ENCODE peak calls at places on chromosomes 1 and 21, in seven cellular contexts. One of them, this sample, is unnamed.
A peak's percentile ranks its signal among the peaks of the same experiment; 100 is the strongest.

GRCh38 chr21:41764558-41765392 is 2.1 kb downstream of the RIPK4 start:
- DNase-seq in retina: no peak
- DNase-seq in AG09319: no peak
- DNase-seq in cardiac fibroblast: no peak
- DNase-seq in fibroblast of the conjunctiva: no peak
- DNase-seq in EL: no peak
- DNase-seq in RCC 7860: peak; percentile 93
- DNase-seq in this sample: no peak

GRCh38 chr1:39165049-39165448 is 39.4 kb upstream of the MACF1 start:
- DNase-seq in retina: no peak
- DNase-seq in AG09319: no peak
- DNase-seq in cardiac fibroblast: peak; percentile 75
- DNase-seq in fibroblast of the conjunctiva: no peak
- DNase-seq in EL: no peak
- DNase-seq in RCC 7860: no peak
- DNase-seq in this sample: no peak

GRCh38 chr21:17688912-17689874 is 76.5 kb upstream of the BTG3 start:
- DNase-seq in retina: no peak
- DNase-seq in AG09319: no peak
- DNase-seq in cardiac fibroblast: peak; percentile 73
- DNase-seq in fibroblast of the conjunctiva: no peak
- DNase-seq in EL: peak; percentile 28
- DNase-seq in RCC 7860: no peak
- DNase-seq in this sample: peak; percentile 12

GRCh38 chr1:33300673-33301072 is 20.2 kb downstream of the A3GALT2 start:
- DNase-seq in retina: no peak
- DNase-seq in AG09319: peak; percentile 62
- DNase-seq in cardiac fibroblast: peak; percentile 94
- DNase-seq in fibroblast of the conjunctiva: peak; percentile 83
- DNase-seq in EL: peak; percentile 42
- DNase-seq in RCC 7860: no peak
- DNase-seq in this sample: peak; percentile 86

GRCh38 chr1:4172659-4173599 is 272.9 kb upstream of the C1orf174 start:
- DNase-seq in retina: no peak
- DNase-seq in AG09319: no peak
- DNase-seq in cardiac fibroblast: no peak
- DNase-seq in fibroblast of the conjunctiva: no peak
- DNase-seq in EL: no peak
- DNase-seq in RCC 7860: no peak
- DNase-seq in this sample: no peak

GRCh38 chr1:117828206-117828605 is 101.2 kb downstream of the GDAP2 start:
- DNase-seq in retina: no peak
- DNase-seq in AG09319: no peak
- DNase-seq in cardiac fibroblast: peak; percentile 93
- DNase-seq in fibroblast of the conjunctiva: peak; percentile 53
- DNase-seq in EL: peak; percentile 83
- DNase-seq in RCC 7860: no peak
- DNase-seq in this sample: peak; percentile 82

GRCh38 chr21:33384851-33385331 is 18.3 kb upstream of the IFNGR2 start:
- DNase-seq in retina: no peak
- DNase-seq in AG09319: no peak
- DNase-seq in cardiac fibroblast: no peak
- DNase-seq in fibroblast of the conjunctiva: no peak
- DNase-seq in EL: no peak
- DNase-seq in RCC 7860: peak; percentile 86
- DNase-seq in this sample: peak; percentile 43

GRCh38 chr1:85864727-85865126 is 156.5 kb upstream of the ZNHIT6 start:
- DNase-seq in retina: no peak
- DNase-seq in AG09319: no peak
- DNase-seq in cardiac fibroblast: no peak
- DNase-seq in fibroblast of the conjunctiva: no peak
- DNase-seq in EL: no peak
- DNase-seq in RCC 7860: no peak
- DNase-seq in this sample: peak; percentile 4

GRCh38 chr1:8463144-8463927 is 145.4 kb downstream of the SLC45A1 start:
- DNase-seq in retina: peak; percentile 48
- DNase-seq in AG09319: peak; percentile 70
- DNase-seq in cardiac fibroblast: peak; percentile 85
- DNase-seq in fibroblast of the conjunctiva: peak; percentile 51
- DNase-seq in EL: peak; percentile 84
- DNase-seq in RCC 7860: no peak
- DNase-seq in this sample: peak; percentile 89

GRCh38 chr1:26387447-26387846 is 14.9 kb upstream of the ZNF683 start:
- DNase-seq in retina: no peak
- DNase-seq in AG09319: no peak
- DNase-seq in cardiac fibroblast: no peak
- DNase-seq in fibroblast of the conjunctiva: peak; percentile 45
- DNase-seq in EL: peak; percentile 67
- DNase-seq in RCC 7860: peak; percentile 82
- DNase-seq in this sample: peak; percentile 55

GRCh38 chr1:115670476-115671175 is 28.9 kb downstream of the VANGL1 start:
- DNase-seq in retina: no peak
- DNase-seq in AG09319: no peak
- DNase-seq in cardiac fibroblast: no peak
- DNase-seq in fibroblast of the conjunctiva: no peak
- DNase-seq in EL: no peak
- DNase-seq in RCC 7860: no peak
- DNase-seq in this sample: peak; percentile 45

GRCh38 chr1:28766532-28767183 is 29.9 kb downstream of the YTHDF2 start:
- DNase-seq in retina: no peak
- DNase-seq in AG09319: no peak
- DNase-seq in cardiac fibroblast: no peak
- DNase-seq in fibroblast of the conjunctiva: no peak
- DNase-seq in EL: no peak
- DNase-seq in RCC 7860: no peak
- DNase-seq in this sample: no peak

GRCh38 chr1:17932164-17932563 is 175.4 kb upstream of the IGSF21 start:
- DNase-seq in retina: no peak
- DNase-seq in AG09319: no peak
- DNase-seq in cardiac fibroblast: no peak
- DNase-seq in fibroblast of the conjunctiva: no peak
- DNase-seq in EL: no peak
- DNase-seq in RCC 7860: no peak
- DNase-seq in this sample: no peak